ENCODE peak calls at places on chromosomes 16 and 17, in five cellular contexts. F is cardiac muscle cell; O is colonic mucosa; U is stimulated activated CD8-positive, alpha-beta memory T cell treated with anti-CD3 and anti-CD28 coated beads, Interleukin-2, amount 100 ng/mL, for 48 hours; D is tibial nerve. X is an unnamed sample.

GRCh38 chr17:49209061-49209571 is 1.3 kb downstream of the GNGT2 start:
- DNase-seq in U (no peak), F (no peak), D (no peak), O (no peak), X (no peak)

GRCh38 chr17:17152385-17152784 is 53.7 kb downstream of the PLD6 start:
- DNase-seq in U (no peak), F (peak; percentile 15), O (no peak), D (peak; percentile 21), X (no peak)

GRCh38 chr16:3980311-3981111 is 100.0 kb upstream of the CREBBP start:
- DNase-seq in F (peak; percentile 74), O (no peak), D (no peak), U (no peak), X (no peak)

GRCh38 chr16:81436381-81436780 is 8.2 kb upstream of the CMIP start:
- DNase-seq in O (no peak), U (no peak), F (no peak), D (no peak), X (no peak)

GRCh38 chr17:29711588-29712385 is 89.1 kb upstream of the CORO6 start:
- DNase-seq in O (no peak), U (no peak), F (no peak), D (no peak), X (no peak)

GRCh38 chr17:81814748-81815645 is 11.0 kb downstream of the GCGR start:
- DNase-seq in D (no peak), F (no peak), O (no peak), U (no peak), X (no peak)

GRCh38 chr17:7045492-7046126 is 1.7 kb upstream of the SLC16A11 start:
- DNase-seq in O (peak; percentile 72), U (no peak), D (peak; percentile 74), F (peak; percentile 89), X (no peak)

GRCh38 chr17:29412780-29413565 is 22.8 kb downstream of the TAOK1 start:
- DNase-seq in O (no peak), F (peak; percentile 51), D (no peak), U (no peak), X (no peak)

GRCh38 chr17:55327225-55328088 is 62.7 kb downstream of the HLF start:
- DNase-seq in F (no peak), D (no peak), U (no peak), O (no peak), X (no peak)

GRCh38 chr17:61409301-61410099 is 9.9 kb downstream of the TBX2 start:
- DNase-seq in F (peak; percentile 80), U (no peak), D (no peak), O (peak; percentile 48), X (no peak)

GRCh38 chr17:2364132-2365116 is 27.1 kb downstream of the SGSM2 start:
- DNase-seq in F (no peak), U (no peak), O (no peak), D (no peak), X (no peak)

GRCh38 chr17:10806863-10807262 is 3.0 kb upstream of the TMEM238L start:
- DNase-seq in O (no peak), D (no peak), U (no peak), F (no peak), X (no peak)